ENCODE peak calls at places on chromosome 17, in nine cellular contexts. V is lower leg skin, N is astrocyte of the spinal cord, U is A549, O is AG09309, F is heart right ventricle, D is mucosa of descending colon, Y is left ventricle myocardium inferior, X is body of pancreas. W is an unnamed sample.

GRCh38 chr17:76458580-76459490 is 5.9 kb upstream of the UBE2O start:
- DNase-seq in V (no peak), N (peak; percentile 50), U (peak; percentile 91), O (no peak), F (peak; percentile 57), D (peak; percentile 69), Y (peak; percentile 58), X (peak; percentile 68), W (peak; percentile 43)

GRCh38 chr17:2551493-2551892 is 39.8 kb upstream of the METTL16 start:
- DNase-seq in V (no peak), N (no peak), U (no peak), O (no peak), F (no peak), D (no peak), Y (no peak), X (no peak), W (no peak)

GRCh38 chr17:8940866-8941471 is 24.5 kb downstream of the PIK3R5 start:
- DNase-seq in V (no peak), N (no peak), U (no peak), O (no peak), F (no peak), D (no peak), Y (no peak), X (no peak), W (no peak)

GRCh38 chr17:9824094-9824493 is 1.6 kb upstream of the GLP2R start:
- DNase-seq in V (no peak), N (no peak), U (peak; percentile 71), O (no peak), F (no peak), D (no peak), Y (no peak), X (no peak), W (no peak)

GRCh38 chr17:74213897-74214386 is 571 bp downstream of the TTYH2 start:
- DNase-seq in V (no peak), N (no peak), U (no peak), O (no peak), F (peak; percentile 31), D (peak; percentile 60), Y (peak; percentile 44), X (no peak), W (no peak)

GRCh38 chr17:43753488-43754129 is 5.0 kb downstream of the SOST start:
- DNase-seq in V (no peak), N (no peak), U (no peak), O (no peak), F (no peak), D (no peak), Y (no peak), X (no peak), W (peak; percentile 39)

GRCh38 chr17:28426081-28426519 is 20.1 kb upstream of the SLC46A1 start:
- DNase-seq in V (no peak), N (no peak), U (peak; percentile 58), O (no peak), F (no peak), D (peak; percentile 44), Y (no peak), X (peak; percentile 16), W (peak; percentile 2)

GRCh38 chr17:41284043-41284442 is 8.5 kb downstream of the KRTAP9-7 start:
- DNase-seq in V (no peak), N (no peak), U (no peak), O (peak; percentile 75), F (no peak), D (no peak), Y (no peak), X (no peak), W (no peak)

GRCh38 chr17:81386141-81386645 is 9.1 kb upstream of the BAHCC1 start:
- DNase-seq in V (no peak), N (no peak), U (no peak), O (no peak), F (no peak), D (no peak), Y (no peak), X (peak; percentile 58), W (no peak)

GRCh38 chr17:31459716-31460115 is 68.2 kb downstream of the RAB11FIP4 start:
- DNase-seq in V (no peak), N (no peak), U (no peak), O (no peak), F (no peak), D (no peak), Y (no peak), X (no peak), W (no peak)

GRCh38 chr17:41895617-41896016 is 23.1 kb downstream of the ACLY start:
- DNase-seq in V (no peak), N (peak; percentile 19), U (no peak), O (no peak), F (no peak), D (no peak), Y (peak; percentile 30), X (peak; percentile 44), W (peak; percentile 73)

GRCh38 chr17:82884923-82885322 is 45.1 kb upstream of the ZNF750 start:
- DNase-seq in V (peak; percentile 84), N (no peak), U (no peak), O (no peak), F (no peak), D (no peak), Y (no peak), X (no peak), W (no peak)

GRCh38 chr17:57675427-57675826 is 69.7 kb downstream of the CCDC182 start:
- DNase-seq in V (peak; percentile 77), N (no peak), U (no peak), O (no peak), F (no peak), D (no peak), Y (no peak), X (no peak), W (no peak)

GRCh38 chr17:77074681-77075080 is 66.1 kb upstream of the SEC14L1 start:
- DNase-seq in V (no peak), N (no peak), U (no peak), O (no peak), F (no peak), D (no peak), Y (no peak), X (no peak), W (no peak)

GRCh38 chr17:35460354-35460851 is 11.8 kb upstream of the SLFN13 start:
- DNase-seq in V (peak; percentile 87), N (no peak), U (peak; percentile 41), O (no peak), F (peak; percentile 23), D (peak; percentile 86), Y (peak; percentile 25), X (peak; percentile 79), W (no peak)
- H3K4me3 ChIP-seq in V (no peak overlapping the region), N (no peak overlapping the region), U (peak overlapping the region; percentile 37), O (no peak overlapping the region), F (peak overlapping the region; percentile 6), D (no peak overlapping the region), Y (peak overlapping the region; percentile 62), X (no peak overlapping the region), W (no peak overlapping the region)

GRCh38 chr17:39240631-39241030 is 14.9 kb upstream of the STAC2 start:
- DNase-seq in V (peak; percentile 58), N (no peak), U (no peak), O (no peak), F (no peak), D (no peak), Y (no peak), X (no peak), W (no peak)

GRCh38 chr17:39243155-39243554 is 17.4 kb upstream of the STAC2 start:
- DNase-seq in V (peak; percentile 82), N (no peak), U (no peak), O (no peak), F (no peak), D (no peak), Y (no peak), X (no peak), W (no peak)

GRCh38 chr17:39246274-39246673 is 20.5 kb upstream of the STAC2 start:
- DNase-seq in V (peak; percentile 40), N (no peak), U (no peak), O (no peak), F (no peak), D (no peak), Y (no peak), X (no peak), W (no peak)

GRCh38 chr17:39244016-39244599 is 18.4 kb upstream of the STAC2 start:
- DNase-seq in V (peak; percentile 83), N (no peak), U (no peak), O (no peak), F (no peak), D (no peak), Y (no peak), X (no peak), W (no peak)

GRCh38 chr17:39244600-39245570 is 19.1 kb upstream of the STAC2 start:
- DNase-seq in V (peak; percentile 98), N (peak; percentile 84), U (peak; percentile 87), O (no peak), F (peak; percentile 79), D (peak; percentile 88), Y (peak; percentile 77), X (peak; percentile 86), W (peak; percentile 77)
- TF ChIP-seq CTCF in V (peak; percentile 91), N (peak; percentile 95), U (peak; percentile 97), O (peak; percentile 94), F (peak; percentile 91), D (peak; percentile 75), Y (peak; percentile 96), X (peak; percentile 87), W (peak; percentile 96)

GRCh38 chr17:70324031-70324430 is 154.7 kb downstream of the KCNJ2 start:
- DNase-seq in V (no peak), N (no peak), U (no peak), O (no peak), F (no peak), D (no peak), Y (no peak), X (no peak), W (no peak)

GRCh38 chr17:70329751-70330150 is 160.4 kb downstream of the KCNJ2 start:
- DNase-seq in V (no peak), N (no peak), U (no peak), O (no peak), F (no peak), D (no peak), Y (no peak), X (no peak), W (no peak)

GRCh38 chr17:70327279-70327678 is 157.9 kb downstream of the KCNJ2 start:
- DNase-seq in V (no peak), N (no peak), U (no peak), O (no peak), F (no peak), D (no peak), Y (no peak), X (no peak), W (no peak)

GRCh38 chr17:70323269-70323668 is 153.9 kb downstream of the KCNJ2 start:
- DNase-seq in V (no peak), N (no peak), U (no peak), O (no peak), F (no peak), D (no peak), Y (no peak), X (no peak), W (no peak)

GRCh38 chr17:70327723-70328122 is 158.4 kb downstream of the KCNJ2 start:
- DNase-seq in V (no peak), N (no peak), U (no peak), O (no peak), F (no peak), D (no peak), Y (no peak), X (no peak), W (no peak)
- H3K4me3 ChIP-seq in V (no peak overlapping the region), N (no peak overlapping the region), U (no peak overlapping the region), O (no peak overlapping the region), F (no peak overlapping the region), D (no peak overlapping the region), Y (no peak overlapping the region), X (no peak overlapping the region), W (no peak overlapping the region)

DNA sequence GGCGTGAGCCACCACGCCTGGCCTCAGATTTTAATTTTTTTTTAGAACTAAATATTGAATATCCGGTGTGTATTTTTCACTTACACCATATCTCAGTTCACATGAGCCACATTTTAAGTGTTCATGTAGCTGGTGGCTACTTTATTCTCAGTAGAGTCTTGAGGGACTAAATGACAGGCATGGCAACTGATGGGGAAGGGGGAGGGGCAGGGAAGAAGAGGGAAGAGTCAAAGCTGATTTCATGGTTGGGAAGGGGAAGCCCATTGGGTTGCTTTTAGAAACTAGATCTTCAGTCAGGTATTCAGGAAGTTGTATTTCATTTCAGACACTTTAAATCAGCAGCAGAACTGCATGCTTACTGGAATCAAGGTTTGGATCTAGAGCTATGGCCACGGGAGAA is 2.8 kb upstream of the WIPI1 start:
- DNase-seq in V (no peak), N (no peak), U (no peak), O (no peak), F (no peak), D (no peak), Y (no peak), X (no peak), W (no peak)
- TF ChIP-seq CTCF in V (no peak), N (no peak), U (no peak), O (no peak), F (no peak), D (no peak), Y (no peak), X (no peak), W (no peak)